ENCODE peak calls at places on chromosomes 16 and 17, in seven cellular contexts. P is cardiac fibroblast, D is fibroblast of lung, J is astrocyte of the cerebellum, T is HepG2, N is heart left ventricle, W is AG04450. L is an unnamed sample.

GRCh38 chr16:16788004-16788403 is 409.1 kb downstream of the NPIPA7 start:
- DNase-seq in P (no peak), D (no peak), J (no peak), T (no peak), N (no peak), W (no peak), L (no peak)

GRCh38 chr16:4015275-4015990 is 100.8 kb downstream of the ADCY9 start:
- DNase-seq in P (no peak), D (no peak), J (no peak), T (peak; percentile 91), N (no peak), W (no peak), L (peak; percentile 58)

GRCh38 chr16:1338119-1338730 is 4.8 kb downstream of the BAIAP3 start:
- DNase-seq in P (no peak), D (no peak), J (no peak), T (peak; percentile 51), N (no peak), W (no peak), L (peak; percentile 70)

GRCh38 chr16:2856061-2856670 is 1.8 kb downstream of the PRSS22 start:
- DNase-seq in P (no peak), D (no peak), J (no peak), T (no peak), N (no peak), W (no peak), L (no peak)

GRCh38 chr16:10009691-10010090 is 172.5 kb downstream of the GRIN2A start:
- DNase-seq in P (no peak), D (no peak), J (no peak), T (no peak), N (no peak), W (no peak), L (no peak)

GRCh38 chr16:26952411-26952810 is 114.3 kb upstream of the C16orf82 start:
- DNase-seq in P (no peak), D (no peak), J (no peak), T (no peak), N (no peak), W (no peak), L (no peak)

GRCh38 chr17:48100591-48101011 is 677 bp downstream of the CBX1 start:
- DNase-seq in P (peak; percentile 64), D (peak; percentile 66), J (no peak), T (peak; percentile 54), N (peak; percentile 58), W (peak; percentile 13), L (peak; percentile 68)

GRCh38 chr16:66188786-66189725 is 177.4 kb upstream of the CDH5 start:
- DNase-seq in P (peak; percentile 91), D (peak; percentile 92), J (peak; percentile 90), T (no peak), N (no peak), W (peak; percentile 63), L (no peak)

GRCh38 chr17:19409509-19409908 is 1.5 kb upstream of the RNF112 start:
- DNase-seq in P (peak; percentile 44), D (no peak), J (peak; percentile 28), T (no peak), N (no peak), W (peak; percentile 74), L (no peak)

GRCh38 chr16:22206847-22207714 is 1.0 kb downstream of the EEF2K start:
- DNase-seq in P (peak; percentile 89), D (peak; percentile 69), J (peak; percentile 53), T (no peak), N (peak; percentile 91), W (no peak), L (peak; percentile 89)

GRCh38 chr17:65173284-65173793 is 36.2 kb downstream of the RGS9 start:
- DNase-seq in P (peak; percentile 84), D (peak; percentile 49), J (no peak), T (no peak), N (peak; percentile 31), W (no peak), L (peak; percentile 40)

GRCh38 chr17:73533801-73534574 is 110.3 kb downstream of the SDK2 start:
- DNase-seq in P (no peak), D (no peak), J (no peak), T (no peak), N (no peak), W (no peak), L (no peak)

GRCh38 chr17:73534575-73534940 is 109.7 kb downstream of the SDK2 start:
- DNase-seq in P (no peak), D (no peak), J (no peak), T (no peak), N (no peak), W (no peak), L (no peak)

GRCh38 chr17:73532441-73532901 is 111.8 kb downstream of the SDK2 start:
- DNase-seq in P (no peak), D (no peak), J (no peak), T (no peak), N (no peak), W (no peak), L (no peak)

GRCh38 chr17:73531171-73531570 is 113.1 kb downstream of the SDK2 start:
- DNase-seq in P (no peak), D (no peak), J (no peak), T (no peak), N (no peak), W (no peak), L (no peak)

DNA sequence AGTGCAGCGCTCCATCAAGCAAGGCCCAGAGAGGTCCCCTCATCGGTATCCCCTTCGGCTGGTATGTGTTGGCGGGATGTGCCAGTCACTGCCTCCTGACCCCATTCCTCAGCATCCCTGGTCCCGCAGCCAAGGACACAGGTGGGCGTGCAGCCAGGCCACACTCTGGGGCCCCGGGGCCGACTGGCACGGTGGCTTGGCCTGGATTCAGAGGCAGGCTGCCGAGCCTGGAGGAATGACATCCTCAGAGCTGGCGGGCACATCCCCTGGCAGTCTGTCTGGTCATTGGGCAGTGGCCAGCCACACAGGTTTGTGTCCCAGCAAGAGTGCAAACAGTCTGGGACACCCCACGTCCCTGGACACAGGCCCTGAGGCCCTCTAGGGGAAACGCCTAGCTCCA is 111.1 kb downstream of the SDK2 start:
- DNase-seq in P (no peak), D (no peak), J (no peak), T (no peak), N (peak; percentile 91), W (no peak), L (no peak)
- TF ChIP-seq CTCF in P (no peak), D (no peak), J (no peak), T (no peak), N (no peak), W (no peak), L (no peak)

DNA sequence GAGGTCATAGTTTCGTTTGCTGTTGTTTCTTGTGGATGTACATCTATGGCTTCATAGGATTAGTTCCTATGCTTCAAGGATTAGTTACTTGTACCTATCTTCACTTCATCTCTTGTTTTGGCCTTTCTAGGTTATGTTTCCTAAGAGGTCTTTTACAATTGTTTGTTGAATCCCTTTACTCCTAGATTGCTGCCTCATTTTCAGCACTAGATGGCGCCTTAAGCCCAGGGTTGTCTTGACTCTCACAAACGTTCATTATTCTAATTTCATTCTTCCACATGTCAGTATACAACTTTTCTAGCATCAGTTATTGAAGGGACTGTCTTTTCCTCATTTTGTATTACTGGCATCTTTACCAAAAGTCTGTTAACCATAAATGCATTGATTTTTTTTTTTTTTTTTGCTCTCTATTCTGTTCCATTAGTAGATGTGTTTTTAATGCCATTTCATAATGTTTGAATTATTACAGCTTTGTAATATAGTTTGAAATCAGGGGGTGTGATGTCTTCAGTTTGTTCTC is 45.0 kb upstream of the NACA2 start:
- DNase-seq in P (peak; percentile 74), D (peak; percentile 79), J (peak; percentile 33), T (peak; percentile 62), N (no peak), W (peak; percentile 29), L (peak; percentile 20)
- TF ChIP-seq CTCF in P (peak; percentile 79), D (peak; percentile 79), J (peak; percentile 81), T (peak; percentile 91), N (peak; percentile 40), W (peak; percentile 83), L (no peak)

GRCh38 chr17:79218825-79219200 is 144.2 kb downstream of the ENGASE start:
- DNase-seq in P (no peak), D (no peak), J (no peak), T (no peak), N (no peak), W (no peak), L (no peak)
- TF ChIP-seq CTCF in P (no peak), D (no peak), J (no peak), T (no peak), N (no peak), W (no peak), L (no peak)

GRCh38 chr16:55372792-55373488 is 48.9 kb downstream of the IRX6 start:
- DNase-seq in P (no peak), D (no peak), J (no peak), T (no peak), N (peak; percentile 74), W (no peak), L (no peak)

GRCh38 chr16:55369151-55369550 is 45.1 kb downstream of the IRX6 start:
- DNase-seq in P (no peak), D (no peak), J (no peak), T (no peak), N (no peak), W (no peak), L (no peak)

GRCh38 chr16:55368205-55368604 is 44.2 kb downstream of the IRX6 start:
- DNase-seq in P (no peak), D (no peak), J (no peak), T (no peak), N (no peak), W (no peak), L (no peak)

GRCh38 chr16:55373489-55373832 is 49.5 kb downstream of the IRX6 start:
- DNase-seq in P (no peak), D (no peak), J (no peak), T (no peak), N (no peak), W (no peak), L (no peak)

DNA sequence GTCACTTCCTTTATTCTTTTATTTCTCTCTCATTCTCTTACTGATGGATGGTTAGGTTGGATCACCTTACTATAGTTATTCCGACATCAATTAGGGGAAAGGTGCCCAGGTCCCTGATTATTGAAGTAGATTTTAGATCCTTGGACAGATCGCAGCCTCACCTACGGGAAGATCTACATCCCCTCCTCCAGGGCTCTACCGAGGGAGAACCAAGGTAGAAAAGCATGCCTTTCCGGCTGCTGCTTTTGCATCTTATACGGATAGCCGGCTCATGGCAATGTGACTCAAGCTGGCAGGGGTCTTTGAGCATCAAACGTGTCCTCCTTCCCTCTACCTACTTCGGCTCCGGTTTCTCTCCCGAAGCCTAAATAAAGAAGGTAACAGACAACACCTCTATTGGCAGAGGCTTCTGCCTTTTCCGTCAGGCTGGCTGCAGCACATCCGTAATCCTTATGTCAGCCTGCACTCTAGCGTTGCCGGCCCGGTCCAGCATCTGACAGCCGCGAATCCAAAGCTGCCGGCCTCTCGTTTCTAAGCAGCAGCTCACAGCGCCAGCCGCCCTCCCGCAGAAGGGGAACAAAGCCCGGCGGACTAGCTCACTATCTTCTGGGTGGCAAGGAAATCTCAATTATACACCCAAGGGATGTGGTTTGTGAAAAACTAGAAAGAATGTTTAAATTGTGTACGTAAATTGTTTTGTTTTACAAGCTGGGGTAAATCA is 46.9 kb downstream of the IRX6 start:
- DNase-seq in P (peak; percentile 39), D (peak; percentile 22), J (peak; percentile 23), T (peak; percentile 7), N (peak; percentile 86), W (no peak), L (peak; percentile 36)
- TF ChIP-seq CTCF in P (peak; percentile 41), D (peak; percentile 46), J (peak; percentile 58), T (peak; percentile 77), N (peak; percentile 64), W (peak; percentile 25), L (no peak)

GRCh38 chr17:77420476-77420803 is 279.7 kb downstream of the SEC14L1 start:
- DNase-seq in P (no peak), D (no peak), J (no peak), T (no peak), N (no peak), W (no peak), L (no peak)
- TF ChIP-seq CTCF in P (no peak), D (no peak), J (no peak), T (no peak), N (no peak), W (peak; percentile 25), L (no peak)

L was measured in mucosa of descending colon.